ENCODE peak calls at places on chromosomes 6 and 20, in five cellular contexts. One of them, this sample, is unnamed. For H3K4me1, the result is how much of the 10 kb centered on the place peaks cover.

GRCh38 chr6:169841907-169842606 is 90.6 kb downstream of the ERMARD start:
- DNase-seq in K562: no peak
- DNase-seq in GM12878: no peak
- DNase-seq in H1: no peak
- DNase-seq in HepG2: no peak
- DNase-seq in this sample: no peak

GRCh38 chr6:135411339-135411738 is 86.2 kb downstream of the AHI1 start:
- DNase-seq in K562: peak
- DNase-seq in GM12878: no peak
- DNase-seq in H1: no peak
- DNase-seq in HepG2: peak
- DNase-seq in this sample: no peak

GRCh38 chr6:77463308-77463880 is at the start of gene HTR1B:
- DNase-seq in K562: no peak
- DNase-seq in GM12878: no peak
- DNase-seq in H1: no peak
- DNase-seq in HepG2: no peak
- DNase-seq in this sample: no peak

GRCh38 chr20:50727792-50728485 is 3.4 kb upstream of the PARD6B start:
- DNase-seq in K562: no peak
- DNase-seq in GM12878: no peak
- DNase-seq in H1: no peak
- DNase-seq in HepG2: peak
- DNase-seq in this sample: no peak

GRCh38 chr6:65110031-65110430 is 597.0 kb downstream of the EYS start:
- DNase-seq in K562: no peak
- DNase-seq in GM12878: no peak
- DNase-seq in H1: no peak
- DNase-seq in HepG2: no peak
- DNase-seq in this sample: no peak

GRCh38 chr6:168615837-168616236 is 174.9 kb downstream of the SMOC2 start:
- DNase-seq in K562: no peak
- DNase-seq in GM12878: no peak
- DNase-seq in H1: no peak
- DNase-seq in HepG2: no peak
- DNase-seq in this sample: no peak

GRCh38 chr20:35947489-35947888 is 6.8 kb downstream of the SCAND1 start:
- DNase-seq in K562: peak
- DNase-seq in GM12878: no peak
- DNase-seq in H1: peak
- DNase-seq in HepG2: peak
- DNase-seq in this sample: peak

GRCh38 chr6:89221971-89222887 is 5.1 kb upstream of the GABRR1 start:
- DNase-seq in K562: no peak
- DNase-seq in GM12878: no peak
- DNase-seq in H1: no peak
- DNase-seq in HepG2: no peak
- DNase-seq in this sample: no peak

GRCh38 chr6:147117009-147117408 is 87.2 kb upstream of the STXBP5 start:
- DNase-seq in K562: no peak
- DNase-seq in GM12878: no peak
- DNase-seq in H1: no peak
- DNase-seq in HepG2: no peak
- DNase-seq in this sample: no peak

GRCh38 chr6:113662688-113663333 is 194.3 kb upstream of the MARCKS start:
- DNase-seq in K562: no peak
- DNase-seq in GM12878: no peak
- DNase-seq in H1: no peak
- DNase-seq in HepG2: no peak
- DNase-seq in this sample: no peak

GRCh38 chr6:168103036-168103830 is 24.2 kb upstream of the FRMD1 start:
- DNase-seq in K562: no peak
- DNase-seq in GM12878: no peak
- DNase-seq in H1: no peak
- DNase-seq in HepG2: no peak
- DNase-seq in this sample: no peak

GRCh38 chr6:128239898-128240509 is 280.4 kb downstream of the PTPRK start:
- DNase-seq in K562: no peak
- DNase-seq in GM12878: peak
- DNase-seq in H1: no peak
- DNase-seq in HepG2: no peak
- DNase-seq in this sample: no peak

GRCh38 chr20:17663040-17663399 is 19.0 kb downstream of the RRBP1 start:
- DNase-seq in K562: no peak
- DNase-seq in GM12878: no peak
- DNase-seq in H1: no peak
- DNase-seq in HepG2: no peak
- DNase-seq in this sample: no peak

GRCh38 chr20:25237610-25238318 is 10.1 kb upstream of the PYGB start:
- DNase-seq in K562: peak
- DNase-seq in GM12878: no peak
- DNase-seq in H1: no peak
- DNase-seq in HepG2: peak
- DNase-seq in this sample: peak

GRCh38 chr20:23646106-23646958 is 8.6 kb upstream of the CST3 start:
- DNase-seq in K562: no peak
- DNase-seq in GM12878: no peak
- DNase-seq in H1: no peak
- DNase-seq in HepG2: no peak
- DNase-seq in this sample: no peak

GRCh38 chr20:57618091-57618765 is 2.0 kb downstream of the ZBP1 start:
- DNase-seq in K562: no peak
- DNase-seq in GM12878: no peak
- DNase-seq in H1: no peak
- DNase-seq in HepG2: no peak
- DNase-seq in this sample: peak

GRCh38 chr20:57616143-57616951 is 3.9 kb downstream of the ZBP1 start:
- DNase-seq in K562: no peak
- DNase-seq in GM12878: no peak
- DNase-seq in H1: no peak
- DNase-seq in HepG2: no peak
- DNase-seq in this sample: no peak

GRCh38 chr20:57615472-57615855 is 4.8 kb downstream of the ZBP1 start:
- DNase-seq in K562: no peak
- DNase-seq in GM12878: no peak
- DNase-seq in H1: no peak
- DNase-seq in HepG2: no peak
- DNase-seq in this sample: no peak

GRCh38 chr20:57618766-57619052 is 1.5 kb downstream of the ZBP1 start:
- DNase-seq in K562: no peak
- DNase-seq in GM12878: no peak
- DNase-seq in H1: no peak
- DNase-seq in HepG2: no peak
- DNase-seq in this sample: no peak

DNA sequence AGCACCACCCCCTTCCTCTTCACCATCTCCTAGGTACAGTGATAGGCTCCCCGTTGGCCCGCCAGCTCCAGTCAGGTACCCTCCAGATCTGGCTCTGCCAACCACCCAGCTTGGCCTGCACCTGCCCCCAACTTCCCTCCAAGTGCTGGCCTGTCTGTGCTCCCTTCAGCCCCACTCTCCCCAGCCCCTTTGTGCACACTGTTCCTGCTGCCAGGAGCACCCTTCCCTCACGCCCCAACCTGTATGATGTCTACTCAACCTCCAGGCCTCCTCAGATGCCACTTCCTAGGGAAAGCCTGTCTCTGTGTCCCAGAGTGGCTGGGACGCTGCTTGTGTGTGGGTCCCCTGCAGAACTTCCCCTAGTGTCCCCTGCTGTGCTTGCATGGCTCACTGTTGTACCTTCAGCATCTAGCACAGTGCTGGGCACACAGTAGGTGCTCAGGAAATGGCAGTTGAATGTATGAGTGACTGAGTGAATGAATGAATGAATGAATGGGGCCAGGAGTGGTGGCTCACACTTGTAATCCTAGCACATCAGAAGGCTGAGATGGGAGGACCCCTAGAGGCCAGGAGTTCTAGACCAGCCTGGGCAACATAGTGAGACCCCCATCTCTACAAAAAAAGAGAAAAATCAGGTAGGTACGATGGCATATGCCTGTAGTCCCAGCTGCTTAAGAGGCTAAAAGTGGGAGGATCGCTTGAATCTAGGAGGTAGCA is 3.0 kb downstream of the ZBP1 start:
- DNase-seq in K562: no peak
- DNase-seq in GM12878: no peak
- DNase-seq in H1: no peak
- DNase-seq in HepG2: no peak
- DNase-seq in this sample: no peak
- H3K4me1 ChIP-seq in K562: under half
- H3K4me1 ChIP-seq in GM12878: under half
- H3K4me1 ChIP-seq in H1: under half
- H3K4me1 ChIP-seq in HepG2: under half
- H3K4me1 ChIP-seq in this sample: under half

GRCh38 chr6:150883521-150883920 is 18.0 kb downstream of the MTHFD1L start:
- DNase-seq in K562: no peak
- DNase-seq in GM12878: no peak
- DNase-seq in H1: no peak
- DNase-seq in HepG2: no peak
- DNase-seq in this sample: no peak

GRCh38 chr6:150877928-150878327 is 12.4 kb downstream of the MTHFD1L start:
- DNase-seq in K562: no peak
- DNase-seq in GM12878: no peak
- DNase-seq in H1: no peak
- DNase-seq in HepG2: peak
- DNase-seq in this sample: no peak

GRCh38 chr6:150880336-150880735 is 14.8 kb downstream of the MTHFD1L start:
- DNase-seq in K562: no peak
- DNase-seq in GM12878: no peak
- DNase-seq in H1: no peak
- DNase-seq in HepG2: no peak
- DNase-seq in this sample: no peak

GRCh38 chr6:150878347-150879213 is 13.1 kb downstream of the MTHFD1L start:
- DNase-seq in K562: no peak
- DNase-seq in GM12878: no peak
- DNase-seq in H1: no peak
- DNase-seq in HepG2: peak
- DNase-seq in this sample: no peak

DNA sequence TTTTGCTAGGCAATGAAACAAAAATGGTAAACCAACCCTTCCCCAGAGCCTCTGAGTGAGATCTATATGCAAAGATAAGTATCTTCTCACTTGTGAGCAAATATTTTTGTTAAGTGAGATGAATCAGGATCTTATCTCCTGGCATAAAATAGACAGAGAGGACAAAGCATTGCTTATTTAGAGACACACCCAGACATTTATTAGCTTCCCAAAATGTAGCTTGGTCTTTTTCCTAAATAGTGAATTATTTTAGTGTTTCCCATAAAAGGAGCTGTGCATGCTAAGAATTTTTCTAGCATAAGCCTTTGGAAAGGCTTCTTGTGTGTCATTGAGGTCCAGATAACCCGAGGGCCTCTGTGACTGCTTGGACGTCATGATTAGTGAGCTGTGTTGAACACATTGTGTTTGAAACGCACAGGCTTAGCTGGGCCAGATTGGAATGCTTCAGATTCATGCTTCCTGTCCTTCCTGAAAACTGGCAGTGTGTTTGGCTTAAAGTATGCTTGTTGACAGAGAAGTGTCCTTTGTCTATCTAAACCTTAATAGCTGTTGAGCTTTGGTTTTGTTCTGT is 16.5 kb downstream of the MTHFD1L start:
- DNase-seq in K562: peak
- DNase-seq in GM12878: no peak
- DNase-seq in H1: no peak
- DNase-seq in HepG2: peak
- DNase-seq in this sample: no peak
- TF ChIP-seq ZNF274 in K562: no peak
- TF ChIP-seq ZNF274 in GM12878: no peak
- TF ChIP-seq ZNF274 in H1: no peak
- TF ChIP-seq ZNF274 in HepG2: no peak
- TF ChIP-seq ZNF274 in this sample: no peak

GRCh38 chr6:13282393-13283069 is 45.8 kb downstream of the TBC1D7 start:
- DNase-seq in K562: no peak
- DNase-seq in GM12878: no peak
- DNase-seq in H1: no peak
- DNase-seq in HepG2: peak
- DNase-seq in this sample: no peak

GRCh38 chr6:13278184-13278583 is 50.2 kb downstream of the TBC1D7 start:
- DNase-seq in K562: peak
- DNase-seq in GM12878: no peak
- DNase-seq in H1: peak
- DNase-seq in HepG2: no peak
- DNase-seq in this sample: no peak

GRCh38 chr6:13281630-13282156 is 46.6 kb downstream of the TBC1D7 start:
- DNase-seq in K562: no peak
- DNase-seq in GM12878: no peak
- DNase-seq in H1: no peak
- DNase-seq in HepG2: no peak
- DNase-seq in this sample: no peak

GRCh38 chr6:13278991-13279390 is 49.3 kb downstream of the TBC1D7 start:
- DNase-seq in K562: no peak
- DNase-seq in GM12878: no peak
- DNase-seq in H1: no peak
- DNase-seq in HepG2: no peak
- DNase-seq in this sample: no peak

DNA sequence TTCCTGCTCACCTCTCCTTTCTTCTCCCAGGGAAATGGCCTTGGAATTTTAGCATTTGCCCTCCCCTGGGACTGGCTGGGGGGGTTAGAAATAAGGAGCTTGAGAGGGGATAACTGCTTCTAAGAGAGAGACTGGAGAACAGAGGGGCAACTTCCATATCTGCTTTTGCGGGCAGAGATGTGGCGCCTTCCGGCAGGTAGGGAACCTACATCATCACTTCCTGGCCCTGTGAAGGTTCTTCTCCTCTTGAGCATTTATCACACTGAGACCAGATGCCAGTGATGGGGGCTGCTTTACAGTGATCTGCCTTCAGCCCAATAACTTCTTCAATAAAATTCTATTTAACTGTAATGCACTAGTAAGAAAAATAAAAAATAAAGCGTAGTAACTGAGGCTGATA is 48.1 kb downstream of the TBC1D7 start:
- DNase-seq in K562: no peak
- DNase-seq in GM12878: no peak
- DNase-seq in H1: no peak
- DNase-seq in HepG2: no peak
- DNase-seq in this sample: no peak
- TF ChIP-seq MAX in K562: no peak
- TF ChIP-seq MAX in GM12878: no peak
- TF ChIP-seq MAX in H1: no peak
- TF ChIP-seq MAX in HepG2: no peak
- TF ChIP-seq MAX in this sample: no peak

GRCh38 chr20:10665791-10666190 is 8.0 kb downstream of the JAG1 start:
- DNase-seq in K562: no peak
- DNase-seq in GM12878: no peak
- DNase-seq in H1: no peak
- DNase-seq in HepG2: no peak
- DNase-seq in this sample: no peak

GRCh38 chr20:10666221-10667076 is 7.3 kb downstream of the JAG1 start:
- DNase-seq in K562: no peak
- DNase-seq in GM12878: no peak
- DNase-seq in H1: no peak
- DNase-seq in HepG2: no peak
- DNase-seq in this sample: no peak

GRCh38 chr20:10662661-10663458 is 10.9 kb downstream of the JAG1 start:
- DNase-seq in K562: no peak
- DNase-seq in GM12878: no peak
- DNase-seq in H1: no peak
- DNase-seq in HepG2: no peak
- DNase-seq in this sample: no peak

GRCh38 chr20:10667077-10667401 is 6.8 kb downstream of the JAG1 start:
- DNase-seq in K562: no peak
- DNase-seq in GM12878: no peak
- DNase-seq in H1: no peak
- DNase-seq in HepG2: no peak
- DNase-seq in this sample: no peak

GRCh38 chr20:10665027-10665561 is 8.7 kb downstream of the JAG1 start:
- DNase-seq in K562: no peak
- DNase-seq in GM12878: no peak
- DNase-seq in H1: no peak
- DNase-seq in HepG2: no peak
- DNase-seq in this sample: no peak
- H3K4me1 ChIP-seq in K562: under half
- H3K4me1 ChIP-seq in GM12878: under half
- H3K4me1 ChIP-seq in H1: under half
- H3K4me1 ChIP-seq in HepG2: half or more
- H3K4me1 ChIP-seq in this sample: under half

This sample was measured in HCT116.